ENCODE peak calls at places on chromosomes 2 and 18, in four cellular contexts. V, S, W and K are unnamed samples.

GRCh38 chr2:48248251-48248933 is 281.6 kb upstream of the STON1 start:
- DNase-seq in V (peak), W (no peak), S (no peak), K (peak)

GRCh38 chr2:55896633-55897032 is 26.9 kb downstream of the EFEMP1 start:
- DNase-seq in V (no peak), W (no peak), S (no peak), K (no peak)

GRCh38 chr18:48959921-48960920 is 9.5 kb upstream of the SMAD7 start:
- DNase-seq in V (no peak), S (no peak), W (no peak), K (no peak)

GRCh38 chr18:9720327-9720726 is 12.2 kb downstream of the RAB31 start:
- DNase-seq in W (no peak), V (no peak), S (no peak), K (no peak)

GRCh38 chr2:64283641-64284371 is 139.6 kb upstream of the PELI1 start:
- DNase-seq in S (no peak), V (peak), W (no peak), K (no peak)

GRCh38 chr2:41597672-41598071 is 450.1 kb upstream of the PKDCC start:
- DNase-seq in V (no peak), W (no peak), S (no peak), K (no peak)

GRCh38 chr2:111618953-111619902 is 264.8 kb downstream of the ANAPC1 start:
- DNase-seq in S (no peak), V (no peak), W (no peak), K (no peak)

GRCh38 chr18:49993299-49993698 is 180.0 kb upstream of the ACAA2 start:
- DNase-seq in V (no peak), W (no peak), S (no peak), K (no peak)

GRCh38 chr2:215356948-215357461 is 45.1 kb downstream of the ATIC start:
- DNase-seq in W (no peak), V (no peak), S (no peak), K (no peak)

GRCh38 chr18:8685141-8685913 is 20.0 kb upstream of the MTCL1 start:
- DNase-seq in V (no peak), W (no peak), S (no peak), K (no peak)

GRCh38 chr18:10767658-10768057 is 241.8 kb downstream of the NAPG start:
- DNase-seq in W (no peak), S (no peak), V (no peak), K (no peak)

GRCh38 chr2:242012956-242013764 is 143.6 kb downstream of the RTP5 start:
- DNase-seq in W (peak), V (no peak), S (peak), K (no peak)

GRCh38 chr2:74238879-74239278 is 40.5 kb downstream of the MTHFD2 start:
- DNase-seq in V (no peak), S (no peak), W (no peak), K (no peak)

GRCh38 chr2:144659731-144660275 is 139.9 kb upstream of the ZEB2 start:
- DNase-seq in S (no peak), W (peak), V (no peak), K (peak)

GRCh38 chr18:28512357-28512756 is 335.4 kb upstream of the CDH2 start:
- DNase-seq in W (no peak), S (no peak), V (peak), K (no peak)

GRCh38 chr2:235234711-235235110 is 259.1 kb upstream of the AGAP1 start:
- DNase-seq in W (no peak), V (no peak), S (no peak), K (no peak)

GRCh38 chr18:8754995-8755955 is 49.9 kb downstream of the MTCL1 start:
- DNase-seq in W (no peak), V (peak), S (no peak), K (peak)

GRCh38 chr2:138455275-138455674 is 46.3 kb upstream of the SPOPL start:
- DNase-seq in V (no peak), W (no peak), S (no peak), K (no peak)

GRCh38 chr2:158120664-158121063 is 19.0 kb downstream of the UPP2 start:
- DNase-seq in S (no peak), V (no peak), W (no peak), K (no peak)

GRCh38 chr2:74690571-74690970 is 36.5 kb downstream of the SEMA4F start:
- DNase-seq in W (no peak), S (no peak), V (peak), K (no peak)

GRCh38 chr2:16259010-16259409 is 318.7 kb downstream of the MYCN start:
- DNase-seq in V (no peak), W (no peak), S (no peak), K (no peak)

GRCh38 chr2:2848621-2849443 is 517.8 kb upstream of the MYT1L start:
- DNase-seq in S (no peak), W (no peak), V (no peak), K (no peak)

GRCh38 chr2:240212425-240213225 is 72.2 kb upstream of the OTOS start:
- DNase-seq in V (no peak), S (no peak), W (no peak), K (no peak)

GRCh38 chr18:25164837-25165791 is 186.9 kb downstream of the ZNF521 start:
- DNase-seq in S (no peak), W (no peak), V (peak), K (peak)

GRCh38 chr2:39325966-39326365 is 82.2 kb upstream of the CDKL4 start:
- DNase-seq in S (no peak), V (no peak), W (no peak), K (no peak)

GRCh38 chr2:61702088-61702467 is 151.8 kb downstream of the FAM161A start:
- DNase-seq in V (no peak), S (no peak), W (no peak), K (no peak)

GRCh38 chr2:152577611-152578010 is 139.7 kb downstream of the PRPF40A start:
- DNase-seq in W (no peak), V (no peak), S (no peak), K (no peak)

GRCh38 chr18:3982541-3982940 is 472.6 kb downstream of the DLGAP1 start:
- DNase-seq in W (no peak), V (no peak), S (no peak), K (no peak)

GRCh38 chr2:48600917-48601316 is 16.7 kb upstream of the GTF2A1L start:
- DNase-seq in V (no peak), W (no peak), S (no peak), K (peak)

GRCh38 chr2:150549381-150549780 is 61.9 kb upstream of the RND3 start:
- DNase-seq in V (no peak), W (no peak), S (no peak), K (no peak)

DNA sequence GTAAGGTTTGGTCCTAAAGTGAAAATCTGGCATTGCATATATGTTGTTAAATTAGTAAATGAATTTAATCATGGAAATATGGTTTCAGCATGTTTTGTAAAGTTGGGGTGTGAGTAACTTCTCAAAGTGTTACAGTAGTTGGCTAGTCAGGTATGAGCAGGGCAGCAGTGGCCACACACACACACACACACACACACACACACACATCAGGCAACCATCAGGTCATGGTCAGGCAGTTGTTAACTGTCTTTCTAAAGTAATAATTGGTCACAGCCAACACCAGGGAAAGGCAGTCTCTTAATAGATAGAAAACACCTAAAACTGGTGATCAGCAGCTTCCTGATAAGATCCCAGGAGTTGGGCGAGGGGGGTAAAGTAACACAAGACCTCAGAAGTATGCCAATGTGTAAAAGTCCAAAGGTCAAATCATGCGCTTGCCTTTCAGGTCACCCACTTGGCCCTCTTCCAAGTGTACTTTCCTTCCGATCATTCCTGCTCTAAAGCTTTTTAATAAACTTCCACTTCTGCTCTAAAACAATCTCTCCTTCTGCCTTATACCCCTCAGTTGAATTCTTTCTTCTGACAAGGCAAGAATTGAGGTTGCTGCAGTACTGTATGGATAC is 254.5 kb downstream of the METTL4 start:
- DNase-seq in W (no peak), V (no peak), S (no peak), K (no peak)
- TF ChIP-seq CTCF in W (no peak), V (no peak), S (no peak), K (no peak)

GRCh38 chr18:34222025-34222395 is 2.7 kb downstream of the NOL4 start:
- DNase-seq in V (peak), S (peak), W (no peak), K (no peak)
- H3K4me3 ChIP-seq in V (peak), S (peak), W (peak), K (no peak)

GRCh38 chr2:224709276-224709675 is 6.9 kb downstream of the CCDC195 start:
- DNase-seq in S (no peak), W (no peak), V (no peak), K (no peak)
- TF ChIP-seq CTCF in S (no peak), W (no peak), V (no peak), K (no peak)

GRCh38 chr2:231684314-231685223 is 23.8 kb upstream of the PTMA start:
- DNase-seq in S (peak), W (no peak), V (no peak), K (no peak)
- H3K4me3 ChIP-seq in S (peak), W (no peak), V (no peak), K (no peak)

GRCh38 chr18:12577848-12578247 is 80.1 kb downstream of the SPIRE1 start:
- DNase-seq in W (no peak), V (no peak), S (no peak), K (no peak)

GRCh38 chr18:12579775-12580174 is 78.1 kb downstream of the SPIRE1 start:
- DNase-seq in V (peak), W (no peak), S (no peak), K (no peak)

GRCh38 chr18:12585218-12585617 is 72.7 kb downstream of the SPIRE1 start:
- DNase-seq in W (no peak), V (no peak), S (no peak), K (no peak)

GRCh38 chr18:12580630-12581342 is 77.1 kb downstream of the SPIRE1 start:
- DNase-seq in W (no peak), S (no peak), V (no peak), K (no peak)
- TF ChIP-seq CTCF in W (no peak), S (no peak), V (no peak), K (no peak)

GRCh38 chr2:66237470-66238354 is 197.2 kb upstream of the MEIS1 start:
- DNase-seq in W (no peak), S (no peak), V (peak), K (no peak)

GRCh38 chr2:66236816-66237469 is 198.0 kb upstream of the MEIS1 start:
- DNase-seq in W (no peak), V (no peak), S (no peak), K (no peak)

GRCh38 chr2:66242099-66242498 is 192.8 kb upstream of the MEIS1 start:
- DNase-seq in S (no peak), W (no peak), V (no peak), K (no peak)

GRCh38 chr2:66239655-66240054 is 195.3 kb upstream of the MEIS1 start:
- DNase-seq in V (no peak), W (no peak), S (no peak), K (no peak)

DNA sequence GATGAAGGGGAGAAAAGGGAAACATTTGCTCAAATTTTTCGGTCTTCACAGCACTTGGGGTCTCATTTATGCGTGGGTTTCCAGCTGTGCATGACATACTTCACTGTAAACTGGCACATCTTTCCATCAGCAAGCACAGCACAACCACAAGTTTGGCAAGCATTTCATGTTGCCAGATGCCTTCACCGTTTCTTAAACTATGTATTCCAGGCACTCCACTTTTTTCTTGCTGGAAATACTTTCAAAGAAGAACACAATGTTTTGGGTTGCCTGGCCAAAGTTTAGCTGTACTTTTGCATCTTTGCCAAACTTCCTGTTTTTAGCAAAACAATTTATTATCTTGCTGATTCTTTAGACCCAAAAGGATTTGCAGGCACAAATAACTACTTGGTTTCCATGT is 194.6 kb upstream of the MEIS1 start:
- DNase-seq in W (no peak), S (no peak), V (no peak), K (no peak)
- H3K4me3 ChIP-seq in W (no peak), S (no peak), V (no peak), K (no peak)

GRCh38 chr2:126658910-126659613 is 3.1 kb downstream of the GYPC start:
- DNase-seq in V (peak), S (no peak), W (peak), K (no peak)
- TF ChIP-seq CTCF in V (no peak), S (no peak), W (peak), K (no peak)

DNA sequence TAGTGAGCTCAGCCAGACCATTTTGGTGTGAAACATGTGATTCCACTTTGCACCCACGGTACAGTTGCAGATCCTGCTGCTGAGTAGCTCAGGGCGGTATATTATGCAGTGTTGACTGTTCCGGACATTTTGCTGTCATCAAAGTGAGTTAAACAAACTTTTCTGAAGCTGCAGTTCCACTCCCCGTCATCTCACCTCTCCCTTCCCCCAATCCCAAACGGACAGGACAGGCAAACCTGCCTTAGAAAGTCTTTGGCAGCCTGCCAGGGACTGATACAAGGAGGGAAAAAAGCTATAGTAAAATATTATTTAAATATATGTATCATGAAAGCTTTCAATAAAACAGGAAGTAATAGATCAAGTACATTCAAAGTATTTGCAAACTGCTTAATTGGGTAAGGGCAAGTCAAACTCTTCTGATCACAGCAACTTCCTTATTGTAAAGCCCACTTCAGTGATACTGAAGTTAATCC is 35.5 kb upstream of the SP5 start:
- DNase-seq in S (no peak), V (no peak), W (no peak), K (no peak)
- H3K4me3 ChIP-seq in S (no peak), V (no peak), W (no peak), K (no peak)

GRCh38 chr2:146701183-146701582 is 1143.6 kb upstream of the ACVR2A start:
- DNase-seq in W (no peak), S (no peak), V (peak), K (no peak)
- TF ChIP-seq CTCF in W (no peak), S (no peak), V (peak), K (no peak)